ENCODE peak calls at places on chromosomes 1 and 21, in ten cellular contexts. X is ACHN; C is HEK293T; Z is left ventricle myocardium superior; I is effector memory CD8-positive, alpha-beta T cell; W is kidney epithelial cell; R is heart left ventricle; U is naive thymus-derived CD8-positive, alpha-beta T cell; N is NCI-H1694; Q is stimulated activated CD4-positive, alpha-beta T cell treated with anti-CD3 and anti-CD28 coated beads, Interleukin-1b, Interleukin-23, amount 100 ng/mL, for 1 hour. Y is an unnamed sample.
A peak's percentile ranks its signal among the peaks of the same experiment; 100 is the strongest.

GRCh38 chr1:24640288-24640687 is 2.8 kb upstream of the SRRM1 start:
- DNase-seq in X (no peak), C (no peak), Z (peak; percentile 51), I (no peak), W (no peak), R (no peak), U (no peak), N (no peak), Q (no peak), Y (no peak)

GRCh38 chr1:170303034-170303433 is 157.3 kb downstream of the NTMT2 start:
- DNase-seq in X (no peak), C (no peak), Z (no peak), I (no peak), W (no peak), R (no peak), U (no peak), N (no peak), Q (no peak), Y (no peak)

GRCh38 chr1:152228831-152229230 is 4.8 kb upstream of the HRNR start:
- DNase-seq in X (no peak), C (no peak), Z (no peak), I (no peak), W (no peak), R (no peak), U (no peak), N (no peak), Q (no peak), Y (no peak)

GRCh38 chr1:183198463-183198862 is 12.4 kb downstream of the LAMC2 start:
- DNase-seq in X (peak; percentile 48), C (no peak), Z (no peak), I (no peak), W (peak; percentile 86), R (no peak), U (no peak), N (no peak), Q (no peak), Y (no peak)

GRCh38 chr1:158089925-158090675 is 90.6 kb upstream of the CD1D start:
- DNase-seq in X (no peak), C (no peak), Z (no peak), I (no peak), W (no peak), R (no peak), U (no peak), N (no peak), Q (no peak), Y (no peak)

GRCh38 chr21:33751120-33751519 is 108.8 kb downstream of the ITSN1 start:
- DNase-seq in X (no peak), C (no peak), Z (no peak), I (no peak), W (no peak), R (no peak), U (no peak), N (no peak), Q (no peak), Y (no peak)

GRCh38 chr1:19387045-19387467 is 74.9 kb downstream of the SLC66A1 start:
- DNase-seq in X (no peak), C (no peak), Z (no peak), I (no peak), W (no peak), R (no peak), U (no peak), N (no peak), Q (no peak), Y (no peak)

GRCh38 chr1:81706650-81707435 is 93.9 kb upstream of the ADGRL2 start:
- DNase-seq in X (no peak), C (no peak), Z (no peak), I (no peak), W (no peak), R (no peak), U (no peak), N (no peak), Q (no peak), Y (no peak)

GRCh38 chr1:202193614-202194327 is at the start of gene LGR6:
- DNase-seq in X (no peak), C (no peak), Z (no peak), I (no peak), W (no peak), R (no peak), U (no peak), N (no peak), Q (no peak), Y (no peak)

GRCh38 chr1:74780600-74780999 is 47.6 kb downstream of the TYW3 start:
- DNase-seq in X (no peak), C (no peak), Z (no peak), I (no peak), W (no peak), R (no peak), U (no peak), N (no peak), Q (no peak), Y (no peak)

GRCh38 chr1:43317817-43318471 is 17.2 kb downstream of the TIE1 start:
- DNase-seq in X (no peak), C (no peak), Z (no peak), I (no peak), W (no peak), R (no peak), U (no peak), N (peak; percentile 77), Q (no peak), Y (no peak)

GRCh38 chr1:227869281-227869842 is 53.9 kb downstream of the PRSS38 start:
- DNase-seq in X (no peak), C (no peak), Z (no peak), I (no peak), W (no peak), R (no peak), U (no peak), N (no peak), Q (no peak), Y (no peak)

GRCh38 chr21:42235593-42235992 is 16.7 kb downstream of the ABCG1 start:
- DNase-seq in X (no peak), C (no peak), Z (no peak), I (no peak), W (no peak), R (no peak), U (no peak), N (no peak), Q (no peak), Y (no peak)

GRCh38 chr21:38982804-38983203 is 177.1 kb downstream of the ETS2 start:
- DNase-seq in X (no peak), C (no peak), Z (no peak), I (no peak), W (no peak), R (no peak), U (no peak), N (no peak), Q (no peak), Y (no peak)

GRCh38 chr1:6179564-6180175 is 451 bp downstream of the CHD5 start:
- DNase-seq in X (no peak), C (no peak), Z (no peak), I (no peak), W (no peak), R (no peak), U (no peak), N (no peak), Q (no peak), Y (no peak)

GRCh38 chr1:201454568-201454967 is 14.4 kb downstream of the PHLDA3 start:
- DNase-seq in X (no peak), C (no peak), Z (no peak), I (no peak), W (no peak), R (no peak), U (no peak), N (no peak), Q (no peak), Y (no peak)

GRCh38 chr1:218080818-218081217 is 204.3 kb upstream of the RRP15 start:
- DNase-seq in X (no peak), C (no peak), Z (no peak), I (no peak), W (no peak), R (no peak), U (no peak), N (peak; percentile 93), Q (no peak), Y (no peak)

GRCh38 chr1:220877348-220878095 is 1.7 kb upstream of the HLX start:
- DNase-seq in X (no peak), C (no peak), Z (no peak), I (no peak), W (no peak), R (no peak), U (no peak), N (no peak), Q (no peak), Y (no peak)

GRCh38 chr1:33985656-33986055 is 121.8 kb downstream of the HMGB4 start:
- DNase-seq in X (no peak), C (no peak), Z (no peak), I (no peak), W (no peak), R (no peak), U (no peak), N (no peak), Q (no peak), Y (no peak)

GRCh38 chr1:95311006-95311405 is 77.0 kb downstream of the RWDD3 start:
- DNase-seq in X (no peak), C (no peak), Z (no peak), I (no peak), W (peak; percentile 19), R (no peak), U (no peak), N (no peak), Q (no peak), Y (no peak)

GRCh38 chr1:226717256-226717909 is 21.7 kb downstream of the ITPKB start:
- DNase-seq in X (no peak), C (no peak), Z (no peak), I (no peak), W (no peak), R (no peak), U (no peak), N (no peak), Q (no peak), Y (no peak)

GRCh38 chr1:23561076-23561812 is 1.9 kb upstream of the ID3 start:
- DNase-seq in X (no peak), C (no peak), Z (no peak), I (no peak), W (no peak), R (no peak), U (no peak), N (no peak), Q (no peak), Y (no peak)

GRCh38 chr1:192524223-192524622 is 51.4 kb upstream of the RGS1 start:
- DNase-seq in X (no peak), C (no peak), Z (no peak), I (no peak), W (no peak), R (no peak), U (no peak), N (no peak), Q (no peak), Y (no peak)

GRCh38 chr1:108009603-108010195 is 44.7 kb upstream of the VAV3 start:
- DNase-seq in X (peak; percentile 11), C (no peak), Z (no peak), I (no peak), W (peak; percentile 38), R (no peak), U (no peak), N (no peak), Q (no peak), Y (no peak)

GRCh38 chr1:117346206-117346928 is 20.9 kb upstream of the MAN1A2 start:
- DNase-seq in X (no peak), C (no peak), Z (no peak), I (no peak), W (no peak), R (no peak), U (no peak), N (no peak), Q (no peak), Y (no peak)

GRCh38 chr1:223210786-223211115 is 67.7 kb upstream of the TLR5 start:
- DNase-seq in X (no peak), C (no peak), Z (no peak), I (no peak), W (no peak), R (no peak), U (no peak), N (peak; percentile 20), Q (no peak), Y (no peak)

GRCh38 chr1:229231754-229232119 is 39.2 kb upstream of the RAB4A start:
- DNase-seq in X (no peak), C (no peak), Z (no peak), I (no peak), W (no peak), R (no peak), U (no peak), N (no peak), Q (no peak), Y (no peak)

GRCh38 chr1:232551281-232551835 is 78.6 kb downstream of the SIPA1L2 start:
- DNase-seq in X (no peak), C (no peak), Z (no peak), I (no peak), W (no peak), R (no peak), U (no peak), N (no peak), Q (no peak), Y (no peak)

Y was measured in immature natural killer cell.